ENCODE peak calls at places on chromosome 10, in five cellular contexts. One of them, this sample, is unnamed.

GRCh38 chr10:108204528-108205313 is 1040.2 kb upstream of the SORCS1 start:
- DNase-seq in K562: peak
- DNase-seq in astrocyte of the spinal cord: peak
- DNase-seq in IMR-90: no peak
- DNase-seq in OCI-LY7: peak
- DNase-seq in this sample: no peak

GRCh38 chr10:71494470-71494869 is 97.8 kb downstream of the CDH23 start:
- DNase-seq in IMR-90: no peak
- DNase-seq in astrocyte of the spinal cord: no peak
- DNase-seq in OCI-LY7: no peak
- DNase-seq in K562: no peak
- DNase-seq in this sample: no peak

GRCh38 chr10:132350946-132351345 is 19.0 kb downstream of the LRRC27 start:
- DNase-seq in astrocyte of the spinal cord: no peak
- DNase-seq in OCI-LY7: no peak
- DNase-seq in IMR-90: no peak
- DNase-seq in K562: no peak
- DNase-seq in this sample: no peak

GRCh38 chr10:69451209-69451783 is at the start of gene TSPAN15:
- DNase-seq in IMR-90: peak
- DNase-seq in astrocyte of the spinal cord: peak
- DNase-seq in OCI-LY7: peak
- DNase-seq in K562: peak
- DNase-seq in this sample: peak

GRCh38 chr10:129465796-129466702 is 992 bp upstream of the MGMT start:
- DNase-seq in IMR-90: no peak
- DNase-seq in OCI-LY7: no peak
- DNase-seq in astrocyte of the spinal cord: no peak
- DNase-seq in K562: no peak
- DNase-seq in this sample: no peak

GRCh38 chr10:61888744-61889143 is 12.8 kb upstream of the ARID5B start:
- DNase-seq in K562: no peak
- DNase-seq in astrocyte of the spinal cord: no peak
- DNase-seq in IMR-90: peak
- DNase-seq in OCI-LY7: no peak
- DNase-seq in this sample: no peak

GRCh38 chr10:5485948-5486851 is 13.2 kb downstream of the CALML5 start:
- DNase-seq in astrocyte of the spinal cord: no peak
- DNase-seq in K562: peak
- DNase-seq in IMR-90: no peak
- DNase-seq in OCI-LY7: no peak
- DNase-seq in this sample: no peak

GRCh38 chr10:114779803-114780609 is 41.6 kb upstream of the FHIP2A start:
- DNase-seq in OCI-LY7: no peak
- DNase-seq in astrocyte of the spinal cord: peak
- DNase-seq in IMR-90: peak
- DNase-seq in K562: no peak
- DNase-seq in this sample: no peak

GRCh38 chr10:53402594-53402993 is 630.0 kb upstream of the MBL2 start:
- DNase-seq in astrocyte of the spinal cord: no peak
- DNase-seq in IMR-90: no peak
- DNase-seq in OCI-LY7: no peak
- DNase-seq in K562: no peak
- DNase-seq in this sample: no peak

GRCh38 chr10:59387951-59388431 is 25.6 kb upstream of the FAM13C start:
- DNase-seq in K562: no peak
- DNase-seq in astrocyte of the spinal cord: peak
- DNase-seq in OCI-LY7: no peak
- DNase-seq in IMR-90: peak
- DNase-seq in this sample: no peak

GRCh38 chr10:124387078-124387874 is 31.4 kb downstream of the OAT start:
- DNase-seq in OCI-LY7: peak
- DNase-seq in astrocyte of the spinal cord: no peak
- DNase-seq in K562: no peak
- DNase-seq in IMR-90: no peak
- DNase-seq in this sample: no peak

GRCh38 chr10:88616250-88616977 is 29.9 kb downstream of the LIPJ start:
- DNase-seq in OCI-LY7: no peak
- DNase-seq in astrocyte of the spinal cord: no peak
- DNase-seq in IMR-90: no peak
- DNase-seq in K562: no peak
- DNase-seq in this sample: no peak

GRCh38 chr10:15168781-15169554 is 475 bp upstream of the NMT2 start:
- DNase-seq in K562: peak
- DNase-seq in OCI-LY7: peak
- DNase-seq in IMR-90: peak
- DNase-seq in astrocyte of the spinal cord: peak
- DNase-seq in this sample: peak

GRCh38 chr10:23340346-23340745 is 4.3 kb downstream of the C10orf67 start:
- DNase-seq in OCI-LY7: no peak
- DNase-seq in astrocyte of the spinal cord: no peak
- DNase-seq in IMR-90: no peak
- DNase-seq in K562: no peak
- DNase-seq in this sample: no peak

GRCh38 chr10:74808501-74808900 is 17.9 kb upstream of the KAT6B start:
- DNase-seq in IMR-90: no peak
- DNase-seq in astrocyte of the spinal cord: no peak
- DNase-seq in K562: no peak
- DNase-seq in OCI-LY7: no peak
- DNase-seq in this sample: no peak

GRCh38 chr10:132415956-132416355 is 19.0 kb downstream of the PWWP2B start:
- DNase-seq in astrocyte of the spinal cord: no peak
- DNase-seq in OCI-LY7: no peak
- DNase-seq in K562: no peak
- DNase-seq in IMR-90: no peak
- DNase-seq in this sample: no peak

GRCh38 chr10:75465110-75465509 is 33.7 kb downstream of the LRMDA start:
- DNase-seq in OCI-LY7: no peak
- DNase-seq in astrocyte of the spinal cord: no peak
- DNase-seq in K562: no peak
- DNase-seq in IMR-90: no peak
- DNase-seq in this sample: no peak

GRCh38 chr10:97025613-97026242 is 160.0 kb downstream of the SLIT1 start:
- DNase-seq in OCI-LY7: peak
- DNase-seq in K562: peak
- DNase-seq in IMR-90: peak
- DNase-seq in astrocyte of the spinal cord: peak
- DNase-seq in this sample: no peak

GRCh38 chr10:131832056-131832685 is 68.6 kb upstream of the PPP2R2D start:
- DNase-seq in OCI-LY7: no peak
- DNase-seq in IMR-90: no peak
- DNase-seq in K562: no peak
- DNase-seq in astrocyte of the spinal cord: no peak
- DNase-seq in this sample: no peak

GRCh38 chr10:114259825-114260224 is 20.8 kb downstream of the VWA2 start:
- DNase-seq in astrocyte of the spinal cord: no peak
- DNase-seq in IMR-90: peak
- DNase-seq in OCI-LY7: no peak
- DNase-seq in K562: no peak
- DNase-seq in this sample: no peak

GRCh38 chr10:51862149-51862548 is 162.8 kb upstream of the CSTF2T start:
- DNase-seq in OCI-LY7: no peak
- DNase-seq in IMR-90: no peak
- DNase-seq in astrocyte of the spinal cord: no peak
- DNase-seq in K562: no peak
- DNase-seq in this sample: no peak

GRCh38 chr10:51867956-51868355 is 168.6 kb upstream of the CSTF2T start:
- DNase-seq in K562: no peak
- DNase-seq in OCI-LY7: no peak
- DNase-seq in IMR-90: peak
- DNase-seq in astrocyte of the spinal cord: peak
- DNase-seq in this sample: no peak
- H3K4me3 ChIP-seq in K562: no peak
- H3K4me3 ChIP-seq in OCI-LY7: no peak
- H3K4me3 ChIP-seq in IMR-90: peak
- H3K4me3 ChIP-seq in astrocyte of the spinal cord: no peak
- H3K4me3 ChIP-seq in this sample: no peak

GRCh38 chr10:98536551-98536950 is 89.8 kb upstream of the HPS1 start:
- DNase-seq in IMR-90: peak
- DNase-seq in astrocyte of the spinal cord: peak
- DNase-seq in OCI-LY7: no peak
- DNase-seq in K562: no peak
- DNase-seq in this sample: no peak
- TF ChIP-seq CTCF in IMR-90: no peak
- TF ChIP-seq CTCF in astrocyte of the spinal cord: no peak
- TF ChIP-seq CTCF in OCI-LY7: no peak
- TF ChIP-seq CTCF in K562: no peak
- TF ChIP-seq CTCF in this sample: no peak

GRCh38 chr10:100168313-100168643 is 17.6 kb downstream of the ERLIN1 start:
- DNase-seq in OCI-LY7: no peak
- DNase-seq in K562: no peak
- DNase-seq in astrocyte of the spinal cord: no peak
- DNase-seq in IMR-90: no peak
- DNase-seq in this sample: no peak
- H3K4me3 ChIP-seq in OCI-LY7: no peak
- H3K4me3 ChIP-seq in K562: no peak
- H3K4me3 ChIP-seq in astrocyte of the spinal cord: no peak
- H3K4me3 ChIP-seq in IMR-90: no peak
- H3K4me3 ChIP-seq in this sample: no peak

DNA sequence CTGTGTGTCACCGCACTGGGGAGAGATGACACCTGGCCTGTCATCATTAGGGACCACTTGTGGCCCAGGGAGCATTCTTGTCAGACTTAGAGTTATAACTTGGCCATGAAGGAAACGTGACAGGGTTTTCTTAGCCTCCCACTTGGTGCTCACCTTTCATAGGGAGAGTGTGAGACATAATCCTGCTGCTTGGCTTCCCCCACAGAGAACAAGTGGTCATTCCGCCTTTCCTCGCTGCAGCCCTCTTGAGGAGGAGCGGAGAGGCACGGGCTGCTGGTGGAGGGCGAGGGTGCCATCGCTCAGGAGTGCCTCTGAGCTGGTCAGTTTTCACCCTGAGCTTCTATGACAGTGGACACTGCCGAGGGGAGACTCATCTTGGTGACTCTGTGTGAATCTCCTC is 125.0 kb upstream of the GJD4 start:
- DNase-seq in IMR-90: no peak
- DNase-seq in OCI-LY7: no peak
- DNase-seq in K562: no peak
- DNase-seq in astrocyte of the spinal cord: no peak
- DNase-seq in this sample: no peak
- TF ChIP-seq CTCF in IMR-90: no peak
- TF ChIP-seq CTCF in OCI-LY7: no peak
- TF ChIP-seq CTCF in K562: no peak
- TF ChIP-seq CTCF in astrocyte of the spinal cord: no peak
- TF ChIP-seq CTCF in this sample: no peak

GRCh38 chr10:94276140-94276539 is 86.6 kb downstream of the NOC3L start:
- DNase-seq in IMR-90: no peak
- DNase-seq in K562: no peak
- DNase-seq in astrocyte of the spinal cord: no peak
- DNase-seq in OCI-LY7: no peak
- DNase-seq in this sample: no peak
- H3K4me3 ChIP-seq in IMR-90: no peak
- H3K4me3 ChIP-seq in K562: no peak
- H3K4me3 ChIP-seq in astrocyte of the spinal cord: no peak
- H3K4me3 ChIP-seq in OCI-LY7: no peak
- H3K4me3 ChIP-seq in this sample: no peak

This sample was measured in GM06990.